ENCODE peak calls at places on chromosomes 4 and X, in four cellular contexts. G is NB4, T is lower leg skin, R is suprapubic skin. D is an unnamed sample.

GRCh38 chrX:21838937-21839333 is 482 bp upstream of the MBTPS2 start:
- DNase-seq in G (no peak), R (no peak), T (no peak), D (no peak)

GRCh38 chr4:1300466-1301455 is 11.1 kb downstream of the MAEA start:
- DNase-seq in R (no peak), G (peak), T (no peak), D (peak)

GRCh38 chr4:124768596-124768995 is 56.1 kb upstream of the ANKRD50 start:
- DNase-seq in G (no peak), R (no peak), T (no peak), D (no peak)

GRCh38 chr4:7938513-7939376 is 916 bp downstream of the AFAP1 start:
- DNase-seq in R (no peak), G (no peak), T (peak), D (peak)

GRCh38 chr4:78683352-78683751 is 92.8 kb upstream of the BMP2K start:
- DNase-seq in G (no peak), R (no peak), T (no peak), D (no peak)

GRCh38 chr4:6031831-6032230 is 13.6 kb upstream of the C4orf50 start:
- DNase-seq in T (no peak), R (no peak), G (no peak), D (no peak)

GRCh38 chr4:47239649-47240048 is 208.3 kb downstream of the GABRB1 start:
- DNase-seq in G (no peak), T (peak), R (no peak), D (no peak)

GRCh38 chr4:187770345-187770744 is 225.2 kb upstream of the ZFP42 start:
- DNase-seq in T (no peak), R (no peak), G (peak), D (no peak)

GRCh38 chr4:125313497-125313896 is 1.3 kb upstream of the FAT4 start:
- DNase-seq in T (no peak), R (no peak), G (peak), D (no peak)

DNA sequence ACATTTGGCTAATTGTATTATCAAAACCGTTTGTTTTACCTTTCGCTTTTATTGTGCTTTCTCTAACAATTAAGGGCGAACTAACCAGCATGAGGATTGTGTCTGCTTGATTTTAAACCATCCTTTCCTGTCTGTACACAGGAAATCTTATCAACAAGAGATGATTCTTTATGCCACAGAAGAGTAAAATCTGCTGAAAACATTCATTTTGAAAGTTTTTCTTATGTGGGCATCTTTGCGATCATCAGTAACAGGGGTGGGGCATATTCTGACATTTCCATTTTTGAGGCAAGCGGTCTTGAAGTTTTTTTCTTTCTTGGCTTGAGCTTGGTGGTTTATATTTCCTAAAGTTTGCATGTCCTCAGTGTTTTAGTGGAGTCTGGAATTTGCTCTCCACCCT is 26.5 kb downstream of the NFKB1 start:
- DNase-seq in T (no peak), R (no peak), G (no peak), D (no peak)
- TF ChIP-seq POLR2A in T (no peak), R (no peak), G (no peak), D (no peak)

DNA sequence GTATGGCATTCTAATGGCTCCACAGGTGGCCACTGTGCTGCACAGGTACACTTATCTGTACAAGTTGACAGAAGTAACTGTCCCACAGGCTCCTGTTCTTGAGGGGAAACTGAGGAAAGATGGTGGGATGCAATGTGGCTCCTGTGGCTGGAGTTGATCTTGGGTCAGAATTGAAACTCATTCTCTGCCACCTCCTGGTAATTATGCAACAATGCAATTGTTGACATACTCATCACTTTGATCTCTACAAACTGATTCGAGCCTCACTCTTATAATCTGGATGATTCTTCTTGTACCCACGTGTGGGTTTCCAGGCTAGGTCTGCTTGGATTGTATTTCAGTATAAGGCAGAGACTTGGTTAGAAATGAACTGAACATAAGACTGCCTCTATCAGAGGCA is 148.8 kb downstream of the CCNG2 start:
- DNase-seq in T (no peak), G (no peak), R (no peak), D (no peak)
- TF ChIP-seq CTCF in T (no peak), G (no peak), R (no peak), D (no peak)

GRCh38 chrX:124717537-124717936 is 371.2 kb downstream of the SH2D1A start:
- DNase-seq in T (no peak), R (no peak), G (no peak), D (no peak)
- H3K4me3 ChIP-seq in T (no peak), R (no peak), G (no peak), D (no peak)

GRCh38 chr4:148441986-148442829 is at the start of gene NR3C2:
- DNase-seq in R (peak), T (peak), G (peak), D (peak)

GRCh38 chr4:148443550-148444295 is 1.5 kb upstream of the NR3C2 start:
- DNase-seq in G (no peak), R (peak), T (peak), D (peak)

GRCh38 chr4:148441624-148441985 is 609 bp downstream of the NR3C2 start:
- DNase-seq in T (no peak), R (no peak), G (no peak), D (no peak)

GRCh38 chr4:148444296-148445070 is 2.3 kb upstream of the NR3C2 start:
- DNase-seq in G (no peak), T (peak), R (peak), D (peak)

DNA sequence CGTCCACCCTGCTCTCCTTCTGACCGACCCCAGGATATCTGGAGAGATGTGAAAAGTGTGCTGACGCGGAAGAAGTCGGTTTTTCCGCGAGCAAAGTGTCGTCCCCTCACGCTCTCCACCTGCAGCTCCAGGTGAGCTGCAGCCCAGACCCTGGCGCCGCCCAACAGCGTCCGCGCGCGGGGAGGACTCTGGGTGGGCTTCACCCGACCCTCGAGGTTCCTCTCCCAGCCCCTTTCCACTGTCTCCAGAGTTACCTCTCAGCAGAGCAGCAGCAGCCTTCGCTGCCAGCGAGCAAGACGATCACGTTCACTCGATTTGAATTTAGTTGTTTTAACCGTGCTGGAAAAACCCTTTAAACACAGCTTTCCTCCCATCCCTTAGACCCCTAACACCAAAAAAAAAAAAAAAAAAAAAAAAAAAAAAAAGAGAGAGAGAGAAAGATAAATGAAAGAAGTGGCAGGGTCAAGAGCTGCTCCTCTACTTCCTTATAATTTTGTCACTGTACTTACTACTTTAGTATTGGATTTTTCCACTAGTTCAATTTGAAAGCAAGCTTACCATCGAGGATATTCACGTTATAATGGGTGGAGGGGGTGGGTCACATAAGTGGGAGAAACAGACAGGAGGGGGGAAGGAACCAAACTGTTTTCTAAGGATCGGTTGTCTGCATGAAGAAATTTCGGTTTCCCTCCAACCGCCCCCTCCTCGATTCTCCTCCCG is 776 bp upstream of the NR3C2 start:
- DNase-seq in G (no peak), T (no peak), R (no peak), D (peak)
- TF ChIP-seq POLR2A in G (no peak), T (no peak), R (no peak), D (no peak)

DNA sequence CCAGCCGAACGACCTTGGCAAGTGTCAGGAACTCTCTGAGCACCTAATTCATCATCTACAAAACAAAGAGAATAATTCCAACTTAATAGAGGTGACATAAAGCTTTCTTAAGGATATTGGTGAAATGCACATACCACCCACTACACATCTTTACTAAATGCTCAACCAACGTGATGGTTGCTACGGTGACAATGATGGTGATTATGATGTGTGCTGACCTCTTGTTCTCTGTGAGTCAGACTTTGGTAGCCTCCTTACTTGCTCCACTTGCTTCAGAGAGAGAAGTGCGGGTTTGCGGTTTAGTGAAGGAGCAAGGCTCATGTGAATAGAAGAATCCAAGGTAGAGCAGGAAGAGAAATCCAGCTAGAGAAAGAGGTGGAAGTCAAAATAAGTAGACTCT is 52.8 kb upstream of the CLNK start:
- DNase-seq in G (no peak), T (no peak), R (no peak), D (no peak)
- TF ChIP-seq CTCF in G (no peak), T (no peak), R (no peak), D (no peak)

GRCh38 chr4:25826074-25826752 is 36.6 kb downstream of the SEL1L3 start:
- DNase-seq in T (peak), G (no peak), R (no peak), D (no peak)

GRCh38 chr4:25818293-25819240 is 44.2 kb downstream of the SEL1L3 start:
- DNase-seq in T (peak), G (no peak), R (no peak), D (no peak)

GRCh38 chr4:25823632-25824031 is 39.2 kb downstream of the SEL1L3 start:
- DNase-seq in R (no peak), T (peak), G (no peak), D (no peak)

GRCh38 chr4:25821267-25821666 is 41.5 kb downstream of the SEL1L3 start:
- DNase-seq in R (no peak), G (no peak), T (peak), D (no peak)

GRCh38 chr4:25821899-25822298 is 40.9 kb downstream of the SEL1L3 start:
- DNase-seq in R (no peak), G (no peak), T (peak), D (no peak)
- H3K4me3 ChIP-seq in R (no peak), G (no peak), T (no peak), D (no peak)

DNA sequence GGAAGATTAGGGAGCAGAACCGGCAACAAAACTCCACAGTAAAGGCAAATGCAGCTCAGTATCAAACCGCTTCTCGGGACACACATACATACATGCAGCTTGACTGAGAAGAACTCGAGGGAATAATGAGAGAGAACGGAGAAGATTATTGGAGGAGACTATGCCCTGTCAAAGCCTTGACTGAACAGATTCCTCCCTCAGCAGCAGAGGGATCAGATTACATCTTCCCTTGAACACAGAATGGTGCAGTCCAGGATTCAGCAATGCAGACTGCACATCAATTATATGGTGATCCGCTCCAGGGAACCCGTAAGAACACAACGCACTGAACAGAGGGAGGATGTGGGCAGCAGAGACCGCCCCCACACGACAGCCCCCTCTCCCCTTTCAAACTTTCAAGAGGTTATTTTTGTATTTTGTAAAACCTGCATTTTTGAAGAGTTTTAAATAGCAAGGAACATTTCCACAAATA is 183.2 kb downstream of the FBXW7 start:
- DNase-seq in R (peak), T (peak), G (peak), D (peak)
- TF ChIP-seq POLR2A in R (peak), T (no peak), G (no peak), D (peak)

GRCh38 chr4:154506253-154506652 is 14.7 kb upstream of the DCHS2 start:
- DNase-seq in T (no peak), G (peak), R (no peak), D (no peak)
- TF ChIP-seq CTCF in T (no peak), G (peak), R (peak), D (peak)